ENCODE peak calls at places on chromosome 12, in four cellular contexts. One of them, this sample, is unnamed.

GRCh38 chr12:2998789-2999264 is 39.6 kb downstream of the TEAD4 start:
- DNase-seq in foreskin fibroblast: peak; percentile 83
- DNase-seq in epithelial cell of esophagus: peak; percentile 54
- DNase-seq in fibroblast of the aortic adventitia: peak; percentile 67
- DNase-seq in this sample: peak; percentile 46

GRCh38 chr12:118098911-118099671 is 4.7 kb downstream of the VSIG10 start:
- DNase-seq in foreskin fibroblast: no peak
- DNase-seq in epithelial cell of esophagus: peak; percentile 61
- DNase-seq in fibroblast of the aortic adventitia: no peak
- DNase-seq in this sample: no peak

GRCh38 chr12:128694445-128694844 is 129.3 kb downstream of the SLC15A4 start:
- DNase-seq in foreskin fibroblast: no peak
- DNase-seq in epithelial cell of esophagus: no peak
- DNase-seq in fibroblast of the aortic adventitia: no peak
- DNase-seq in this sample: no peak

GRCh38 chr12:3233813-3234212 is 156.6 kb downstream of the TSPAN9 start:
- DNase-seq in foreskin fibroblast: no peak
- DNase-seq in epithelial cell of esophagus: no peak
- DNase-seq in fibroblast of the aortic adventitia: no peak
- DNase-seq in this sample: no peak

GRCh38 chr12:116697305-116698130 is 40.4 kb downstream of the SPRING1 start:
- DNase-seq in foreskin fibroblast: peak; percentile 44
- DNase-seq in epithelial cell of esophagus: peak; percentile 29
- DNase-seq in fibroblast of the aortic adventitia: peak; percentile 20
- DNase-seq in this sample: peak; percentile 36

GRCh38 chr12:75738486-75738885 is 227.1 kb upstream of the KRR1 start:
- DNase-seq in foreskin fibroblast: peak; percentile 28
- DNase-seq in epithelial cell of esophagus: no peak
- DNase-seq in fibroblast of the aortic adventitia: peak; percentile 34
- DNase-seq in this sample: no peak

GRCh38 chr12:71551529-71551928 is 111.9 kb downstream of the LGR5 start:
- DNase-seq in foreskin fibroblast: peak; percentile 60
- DNase-seq in epithelial cell of esophagus: peak; percentile 33
- DNase-seq in fibroblast of the aortic adventitia: peak; percentile 50
- DNase-seq in this sample: no peak

GRCh38 chr12:5507536-5507935 is 75.6 kb downstream of the NTF3 start:
- DNase-seq in foreskin fibroblast: no peak
- DNase-seq in epithelial cell of esophagus: no peak
- DNase-seq in fibroblast of the aortic adventitia: no peak
- DNase-seq in this sample: no peak

GRCh38 chr12:123076604-123077297 is 74.1 kb downstream of the PITPNM2 start:
- DNase-seq in foreskin fibroblast: peak; percentile 47
- DNase-seq in epithelial cell of esophagus: peak; percentile 44
- DNase-seq in fibroblast of the aortic adventitia: no peak
- DNase-seq in this sample: no peak

GRCh38 chr12:116687888-116688287 is 50.0 kb downstream of the SPRING1 start:
- DNase-seq in foreskin fibroblast: peak; percentile 28
- DNase-seq in epithelial cell of esophagus: no peak
- DNase-seq in fibroblast of the aortic adventitia: no peak
- DNase-seq in this sample: peak; percentile 45

GRCh38 chr12:70643927-70644326 is 6.7 kb upstream of the PTPRB start:
- DNase-seq in foreskin fibroblast: no peak
- DNase-seq in epithelial cell of esophagus: peak; percentile 49
- DNase-seq in fibroblast of the aortic adventitia: no peak
- DNase-seq in this sample: no peak

GRCh38 chr12:131863711-131864396 is 30.6 kb upstream of the ULK1 start:
- DNase-seq in foreskin fibroblast: no peak
- DNase-seq in epithelial cell of esophagus: no peak
- DNase-seq in fibroblast of the aortic adventitia: no peak
- DNase-seq in this sample: no peak

GRCh38 chr12:106064622-106065021 is 74.1 kb downstream of the NUAK1 start:
- DNase-seq in foreskin fibroblast: no peak
- DNase-seq in epithelial cell of esophagus: no peak
- DNase-seq in fibroblast of the aortic adventitia: no peak
- DNase-seq in this sample: no peak

GRCh38 chr12:19065871-19066270 is 63.7 kb upstream of the PLEKHA5 start:
- DNase-seq in foreskin fibroblast: no peak
- DNase-seq in epithelial cell of esophagus: no peak
- DNase-seq in fibroblast of the aortic adventitia: no peak
- DNase-seq in this sample: no peak

GRCh38 chr12:48015129-48015528 is 10.9 kb upstream of the COL2A1 start:
- DNase-seq in foreskin fibroblast: no peak
- DNase-seq in epithelial cell of esophagus: no peak
- DNase-seq in fibroblast of the aortic adventitia: no peak
- DNase-seq in this sample: no peak

GRCh38 chr12:113428482-113428881 is 6.3 kb downstream of the SDSL start:
- DNase-seq in foreskin fibroblast: no peak
- DNase-seq in epithelial cell of esophagus: no peak
- DNase-seq in fibroblast of the aortic adventitia: no peak
- DNase-seq in this sample: no peak

GRCh38 chr12:5487971-5488955 is 56.4 kb downstream of the NTF3 start:
- DNase-seq in foreskin fibroblast: peak; percentile 87
- DNase-seq in epithelial cell of esophagus: no peak
- DNase-seq in fibroblast of the aortic adventitia: no peak
- DNase-seq in this sample: no peak

GRCh38 chr12:120687570-120688289 is 781 bp downstream of the MLEC start:
- DNase-seq in foreskin fibroblast: peak; percentile 68
- DNase-seq in epithelial cell of esophagus: no peak
- DNase-seq in fibroblast of the aortic adventitia: peak; percentile 24
- DNase-seq in this sample: peak; percentile 26

GRCh38 chr12:26857465-26858176 is 24.6 kb upstream of the ITPR2 start:
- DNase-seq in foreskin fibroblast: peak; percentile 18
- DNase-seq in epithelial cell of esophagus: no peak
- DNase-seq in fibroblast of the aortic adventitia: no peak
- DNase-seq in this sample: no peak

GRCh38 chr12:120228041-120228290 is 27.1 kb upstream of the RPLP0 start:
- DNase-seq in foreskin fibroblast: no peak
- DNase-seq in epithelial cell of esophagus: no peak
- DNase-seq in fibroblast of the aortic adventitia: no peak
- DNase-seq in this sample: no peak

GRCh38 chr12:113954547-113954946 is 11.6 kb downstream of the RBM19 start:
- DNase-seq in foreskin fibroblast: no peak
- DNase-seq in epithelial cell of esophagus: no peak
- DNase-seq in fibroblast of the aortic adventitia: no peak
- DNase-seq in this sample: no peak

GRCh38 chr12:131723532-131723931 is 12.6 kb downstream of the SFSWAP start:
- DNase-seq in foreskin fibroblast: no peak
- DNase-seq in epithelial cell of esophagus: no peak
- DNase-seq in fibroblast of the aortic adventitia: no peak
- DNase-seq in this sample: no peak

GRCh38 chr12:990308-990648 is 745 bp upstream of the ERC1 start:
- DNase-seq in foreskin fibroblast: peak; percentile 76
- DNase-seq in epithelial cell of esophagus: peak; percentile 60
- DNase-seq in fibroblast of the aortic adventitia: peak; percentile 58
- DNase-seq in this sample: peak; percentile 59

GRCh38 chr12:989051-989450 is 2.0 kb upstream of the ERC1 start:
- DNase-seq in foreskin fibroblast: no peak
- DNase-seq in epithelial cell of esophagus: no peak
- DNase-seq in fibroblast of the aortic adventitia: no peak
- DNase-seq in this sample: no peak

GRCh38 chr12:990649-991349 is at the start of gene ERC1:
- DNase-seq in foreskin fibroblast: peak; percentile 94
- DNase-seq in epithelial cell of esophagus: peak; percentile 86
- DNase-seq in fibroblast of the aortic adventitia: peak; percentile 88
- DNase-seq in this sample: peak; percentile 91

GRCh38 chr12:988616-989015 is 2.4 kb upstream of the ERC1 start:
- DNase-seq in foreskin fibroblast: peak; percentile 48
- DNase-seq in epithelial cell of esophagus: no peak
- DNase-seq in fibroblast of the aortic adventitia: no peak
- DNase-seq in this sample: no peak

DNA sequence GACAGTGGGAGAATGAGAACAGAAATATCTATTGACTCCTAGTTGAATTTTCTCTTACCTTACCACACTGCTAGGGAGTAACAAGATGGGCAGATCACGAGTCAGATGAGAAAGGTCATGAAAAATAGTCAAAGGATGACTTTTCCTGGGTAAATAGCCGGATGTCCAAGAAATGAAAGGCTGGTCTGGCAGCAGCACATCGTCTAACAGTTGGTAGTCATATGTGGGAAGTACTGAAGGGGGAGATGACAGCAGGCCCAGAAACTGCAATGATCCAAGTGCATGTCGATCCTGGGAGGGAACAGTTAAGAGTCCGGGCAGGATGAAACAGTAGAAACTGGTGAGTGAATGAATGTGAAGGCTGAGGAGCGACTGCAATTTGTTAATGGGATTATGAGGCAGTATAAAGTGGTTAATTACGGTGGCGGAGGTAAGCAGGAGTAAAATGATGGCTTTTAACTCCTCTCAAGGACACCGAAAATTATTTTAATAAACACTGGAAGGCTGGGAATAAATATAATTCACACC is 1.2 kb upstream of the ERC1 start:
- DNase-seq in foreskin fibroblast: peak; percentile 91
- DNase-seq in epithelial cell of esophagus: peak; percentile 49
- DNase-seq in fibroblast of the aortic adventitia: peak; percentile 74
- DNase-seq in this sample: peak; percentile 12
- TF ChIP-seq CTCF in foreskin fibroblast: no peak
- TF ChIP-seq CTCF in epithelial cell of esophagus: no peak
- TF ChIP-seq CTCF in fibroblast of the aortic adventitia: peak; percentile 28
- TF ChIP-seq CTCF in this sample: no peak

DNA sequence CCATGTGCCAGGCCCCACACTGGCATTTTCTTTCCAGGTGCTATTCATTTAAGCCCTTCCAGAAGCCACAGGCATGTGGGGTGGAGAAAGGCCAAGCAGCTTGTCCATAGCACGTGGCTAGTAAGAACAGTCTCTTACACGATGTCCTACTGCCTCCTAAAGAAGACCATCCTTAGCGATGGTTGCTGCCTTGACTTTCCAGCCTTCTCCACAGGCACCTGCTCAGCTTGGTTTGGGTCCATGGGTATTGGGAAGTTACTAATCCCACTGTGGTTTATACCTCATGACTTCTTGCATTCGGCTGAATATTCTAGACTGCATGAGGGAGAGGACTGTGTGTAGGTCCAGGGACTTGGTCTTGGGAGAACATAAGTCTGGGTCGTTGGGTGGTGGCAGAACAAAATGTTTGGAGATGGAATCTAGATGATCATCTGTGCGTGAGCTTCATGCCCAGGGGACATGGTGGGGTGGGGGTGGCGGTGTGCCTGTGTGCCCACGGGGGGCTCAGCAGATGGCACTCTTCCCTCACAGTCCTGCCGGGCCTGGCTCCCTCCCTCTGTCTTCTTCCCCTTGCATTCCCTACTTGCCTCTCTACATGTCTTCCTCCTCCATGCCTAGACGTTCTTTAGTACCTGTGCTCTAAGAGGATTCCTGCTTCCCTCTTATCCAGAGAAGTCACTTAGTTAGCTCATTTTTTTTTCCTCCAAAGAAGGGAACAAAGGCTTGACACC is 49.1 kb downstream of the NINJ2 start:
- DNase-seq in foreskin fibroblast: peak; percentile 33
- DNase-seq in epithelial cell of esophagus: no peak
- DNase-seq in fibroblast of the aortic adventitia: peak; percentile 14
- DNase-seq in this sample: no peak
- TF ChIP-seq CTCF in foreskin fibroblast: peak; percentile 5
- TF ChIP-seq CTCF in epithelial cell of esophagus: peak; percentile 25
- TF ChIP-seq CTCF in fibroblast of the aortic adventitia: no peak
- TF ChIP-seq CTCF in this sample: peak; percentile 9

GRCh38 chr12:77108707-77109106 is 43.3 kb upstream of the E2F7 start:
- DNase-seq in foreskin fibroblast: no peak
- DNase-seq in epithelial cell of esophagus: no peak
- DNase-seq in fibroblast of the aortic adventitia: no peak
- DNase-seq in this sample: no peak
- TF ChIP-seq CTCF in foreskin fibroblast: no peak
- TF ChIP-seq CTCF in epithelial cell of esophagus: no peak
- TF ChIP-seq CTCF in fibroblast of the aortic adventitia: no peak
- TF ChIP-seq CTCF in this sample: no peak

GRCh38 chr12:52380271-52380694 is 5.2 kb downstream of the KRT84 start:
- DNase-seq in foreskin fibroblast: peak; percentile 30
- DNase-seq in epithelial cell of esophagus: peak; percentile 64
- DNase-seq in fibroblast of the aortic adventitia: peak; percentile 9
- DNase-seq in this sample: peak; percentile 58
- TF ChIP-seq CTCF in foreskin fibroblast: peak; percentile 51
- TF ChIP-seq CTCF in epithelial cell of esophagus: peak; percentile 77
- TF ChIP-seq CTCF in fibroblast of the aortic adventitia: peak; percentile 55
- TF ChIP-seq CTCF in this sample: peak; percentile 56

DNA sequence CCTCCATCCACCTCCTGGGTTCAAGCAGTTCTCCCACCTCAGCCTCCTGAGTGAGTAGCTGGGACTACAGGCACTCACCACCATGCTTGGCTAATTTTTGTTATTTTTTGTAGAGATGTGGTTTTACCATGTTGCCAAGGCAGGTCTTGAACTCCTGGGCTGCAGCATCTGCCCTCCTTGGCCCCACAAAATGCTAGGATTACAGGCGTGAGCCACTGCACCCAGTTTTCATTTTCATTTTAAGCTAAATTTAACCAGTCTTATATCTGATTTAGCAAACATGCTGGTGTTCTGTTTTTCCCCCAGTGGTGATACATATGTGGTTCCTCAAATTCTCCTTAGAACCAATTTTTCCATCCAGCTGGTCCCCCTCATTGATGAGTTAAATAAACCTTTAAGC is 43.8 kb upstream of the BICD1 start:
- DNase-seq in foreskin fibroblast: no peak
- DNase-seq in epithelial cell of esophagus: no peak
- DNase-seq in fibroblast of the aortic adventitia: no peak
- DNase-seq in this sample: no peak
- TF ChIP-seq CTCF in foreskin fibroblast: no peak
- TF ChIP-seq CTCF in epithelial cell of esophagus: no peak
- TF ChIP-seq CTCF in fibroblast of the aortic adventitia: no peak
- TF ChIP-seq CTCF in this sample: no peak

GRCh38 chr12:29649722-29650121 is 134.0 kb downstream of the TMTC1 start:
- DNase-seq in foreskin fibroblast: no peak
- DNase-seq in epithelial cell of esophagus: no peak
- DNase-seq in fibroblast of the aortic adventitia: no peak
- DNase-seq in this sample: no peak
- TF ChIP-seq CTCF in foreskin fibroblast: no peak
- TF ChIP-seq CTCF in epithelial cell of esophagus: no peak
- TF ChIP-seq CTCF in fibroblast of the aortic adventitia: no peak
- TF ChIP-seq CTCF in this sample: no peak

DNA sequence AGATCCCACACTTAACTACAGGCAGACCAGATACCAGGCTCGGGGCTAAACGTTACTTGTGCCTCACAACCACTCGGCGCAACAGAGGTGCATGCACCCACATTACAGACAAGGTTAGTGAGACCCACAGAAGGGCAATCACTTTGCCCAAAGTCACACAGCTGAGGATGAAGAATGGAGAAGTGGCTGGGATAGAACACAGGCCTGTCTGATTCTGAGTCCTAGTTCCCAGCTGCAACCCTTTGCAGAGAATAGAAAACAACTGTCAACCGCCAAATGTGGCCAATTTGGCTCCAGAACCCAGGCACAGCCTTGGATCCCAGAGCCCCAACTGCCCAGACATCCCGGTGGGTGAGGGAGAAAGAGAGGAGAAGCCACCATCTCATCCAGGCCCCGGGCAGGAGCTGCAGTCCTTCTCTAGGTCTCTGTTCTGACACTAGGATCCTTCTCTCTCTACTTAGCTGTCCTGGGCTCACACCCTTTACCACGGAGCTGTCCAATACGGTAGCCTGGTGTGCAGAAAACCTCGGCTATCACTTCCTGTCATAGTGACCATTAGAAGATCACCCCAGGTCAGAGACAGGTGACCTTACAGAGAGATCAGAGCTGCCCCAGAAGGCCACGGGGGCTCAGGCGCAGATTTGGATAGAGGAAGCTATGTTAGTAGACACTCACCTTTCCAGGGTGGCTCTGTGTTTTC is 59.1 kb downstream of the FAM222A start:
- DNase-seq in foreskin fibroblast: peak; percentile 13
- DNase-seq in epithelial cell of esophagus: no peak
- DNase-seq in fibroblast of the aortic adventitia: no peak
- DNase-seq in this sample: no peak
- TF ChIP-seq CTCF in foreskin fibroblast: no peak
- TF ChIP-seq CTCF in epithelial cell of esophagus: no peak
- TF ChIP-seq CTCF in fibroblast of the aortic adventitia: no peak
- TF ChIP-seq CTCF in this sample: no peak

GRCh38 chr12:115481141-115481540 is 796.4 kb downstream of the MED13L start:
- DNase-seq in foreskin fibroblast: no peak
- DNase-seq in epithelial cell of esophagus: no peak
- DNase-seq in fibroblast of the aortic adventitia: no peak
- DNase-seq in this sample: no peak
- TF ChIP-seq CTCF in foreskin fibroblast: no peak
- TF ChIP-seq CTCF in epithelial cell of esophagus: no peak
- TF ChIP-seq CTCF in fibroblast of the aortic adventitia: no peak
- TF ChIP-seq CTCF in this sample: no peak

This sample was measured in nephron progenitor cell.